ENCODE peak calls at places on chromosomes 4 and X, in six cellular contexts. N is cardiac muscle cell; V is cardiac fibroblast; C is choroid plexus epithelial cell; M is hepatocyte; E is CD8-positive, alpha-beta T cell. O is an unnamed sample.

GRCh38 chr4:48127882-48128394 is 6.1 kb downstream of the TXK start:
- DNase-seq in N (peak), E (peak), M (peak), C (peak), V (peak), O (peak)

GRCh38 chr4:88107406-88108107 is 50.9 kb downstream of the ABCG2 start:
- DNase-seq in E (no peak), N (no peak), V (peak), M (peak), C (peak), O (peak)

GRCh38 chr4:94267037-94267436 is 59.4 kb downstream of the SMARCAD1 start:
- DNase-seq in C (no peak), M (no peak), V (no peak), E (no peak), N (no peak), O (no peak)

GRCh38 chr4:9409793-9410192 is 34.4 kb upstream of the DEFB131A start:
- DNase-seq in V (no peak), E (no peak), C (no peak), M (no peak), N (no peak), O (no peak)

GRCh38 chr4:81523672-81524436 is 52.1 kb upstream of the RASGEF1B start:
- DNase-seq in N (no peak), C (no peak), V (no peak), M (no peak), E (no peak), O (no peak)

GRCh38 chrX:152637649-152638442 is at the start of gene GABRQ:
- DNase-seq in V (peak), N (peak), E (no peak), C (peak), M (peak), O (peak)

GRCh38 chr4:38161208-38162113 is 201.3 kb downstream of the PTTG2 start:
- DNase-seq in E (no peak), N (no peak), M (no peak), V (no peak), C (no peak), O (peak)

GRCh38 chr4:131603705-131604104 is 1545.4 kb upstream of the PCDH10 start:
- DNase-seq in V (no peak), M (no peak), C (no peak), N (no peak), E (no peak), O (no peak)

GRCh38 chr4:139007640-139008039 is 7.9 kb upstream of the NOCT start:
- DNase-seq in C (peak), V (no peak), N (no peak), E (no peak), M (no peak), O (no peak)

GRCh38 chr4:152220201-152220666 is 315.7 kb downstream of the FBXW7 start:
- DNase-seq in N (no peak), V (no peak), E (no peak), C (peak), M (no peak), O (peak)

GRCh38 chr4:176726803-176727202 is 65.9 kb downstream of the VEGFC start:
- DNase-seq in C (peak), E (no peak), V (peak), M (peak), N (peak), O (peak)

GRCh38 chrX:153446636-153446936 is 730 bp upstream of the TREX2 start:
- DNase-seq in E (no peak), N (no peak), M (no peak), C (no peak), V (no peak), O (no peak)

GRCh38 chrX:107710617-107711391 is 64.8 kb downstream of the TSC22D3 start:
- DNase-seq in C (peak), M (peak), E (peak), N (no peak), V (peak), O (peak)

GRCh38 chrX:43277879-43278278 is 378.2 kb upstream of the MAOA start:
- DNase-seq in E (no peak), V (no peak), C (no peak), M (no peak), N (no peak), O (no peak)

GRCh38 chr4:53326535-53326934 is 39.3 kb downstream of the SCFD2 start:
- DNase-seq in N (no peak), V (no peak), M (no peak), E (no peak), C (no peak), O (no peak)

GRCh38 chr4:139511320-139511719 is 44.7 kb downstream of the SETD7 start:
- DNase-seq in N (no peak), C (no peak), E (no peak), V (peak), M (no peak), O (no peak)

GRCh38 chrX:130173190-130173895 is 1.6 kb downstream of the RAB33A start:
- DNase-seq in E (no peak), V (peak), N (no peak), M (no peak), C (peak), O (peak)

GRCh38 chr4:1171306-1172227 is 816 bp downstream of the SPON2 start:
- DNase-seq in N (peak), C (peak), E (peak), M (no peak), V (no peak), O (no peak)

GRCh38 chr4:52594961-52595360 is 64.1 kb downstream of the USP46 start:
- DNase-seq in C (no peak), M (no peak), N (no peak), V (no peak), E (no peak), O (peak)

GRCh38 chrX:10099411-10099810 is 57.4 kb upstream of the CLCN4 start:
- DNase-seq in C (no peak), V (no peak), M (no peak), E (no peak), N (no peak), O (peak)

GRCh38 chrX:1679238-1679637 is 64.4 kb downstream of the ASMT start:
- DNase-seq in V (no peak), C (peak), M (no peak), E (no peak), N (no peak), O (no peak)

GRCh38 chr4:84503495-84504437 is 4.7 kb upstream of the NKX6-1 start:
- DNase-seq in M (peak), C (peak), N (peak), E (no peak), V (peak), O (peak)

GRCh38 chr4:107896158-107896645 is 35.1 kb upstream of the CYP2U1 start:
- DNase-seq in E (no peak), M (peak), N (no peak), V (peak), C (peak), O (peak)

GRCh38 chrX:50768801-50769200 is 45.2 kb downstream of the SHROOM4 start:
- DNase-seq in N (no peak), M (no peak), C (no peak), V (peak), E (no peak), O (no peak)

GRCh38 chrX:51759055-51759454 is 15.8 kb downstream of the GSPT2 start:
- DNase-seq in V (no peak), N (no peak), M (no peak), E (no peak), C (no peak), O (no peak)

GRCh38 chr4:81684357-81684756 is 212.7 kb upstream of the RASGEF1B start:
- DNase-seq in E (no peak), V (no peak), M (no peak), C (no peak), N (no peak), O (no peak)

GRCh38 chr4:86870442-86871069 is 21.4 kb upstream of the SLC10A6 start:
- DNase-seq in N (no peak), M (no peak), E (no peak), C (no peak), V (no peak), O (no peak)

GRCh38 chrX:150573702-150574101 is 5.3 kb downstream of the MTM1 start:
- DNase-seq in V (no peak), C (no peak), M (no peak), E (no peak), N (no peak), O (no peak)
- TF ChIP-seq CTCF in V (no peak), C (no peak), M (no peak), E (no peak), N (no peak), O (no peak)

DNA sequence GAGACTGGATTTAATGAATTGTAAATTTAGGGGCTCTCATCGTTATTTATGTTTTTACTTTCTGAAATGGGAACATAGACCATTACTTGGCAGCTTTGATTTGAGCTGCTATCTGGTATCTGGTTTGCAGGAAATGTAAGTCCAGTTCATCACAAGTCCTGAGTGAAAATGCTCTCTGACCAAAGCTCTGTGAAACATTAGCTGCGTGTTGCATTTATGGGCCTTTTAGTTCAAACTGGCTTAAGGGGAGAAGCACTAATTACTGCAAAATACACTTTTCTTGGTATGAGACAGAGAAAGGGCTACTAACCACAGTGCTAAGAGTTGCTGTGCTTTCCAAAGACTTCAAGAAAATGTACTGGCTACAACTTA is 453 bp downstream of the CC2D2A start:
- DNase-seq in N (no peak), V (peak), E (no peak), M (no peak), C (peak), O (no peak)
- H3K4me3 ChIP-seq in N (peak), V (peak), E (no peak), M (peak), C (peak), O (peak)

DNA sequence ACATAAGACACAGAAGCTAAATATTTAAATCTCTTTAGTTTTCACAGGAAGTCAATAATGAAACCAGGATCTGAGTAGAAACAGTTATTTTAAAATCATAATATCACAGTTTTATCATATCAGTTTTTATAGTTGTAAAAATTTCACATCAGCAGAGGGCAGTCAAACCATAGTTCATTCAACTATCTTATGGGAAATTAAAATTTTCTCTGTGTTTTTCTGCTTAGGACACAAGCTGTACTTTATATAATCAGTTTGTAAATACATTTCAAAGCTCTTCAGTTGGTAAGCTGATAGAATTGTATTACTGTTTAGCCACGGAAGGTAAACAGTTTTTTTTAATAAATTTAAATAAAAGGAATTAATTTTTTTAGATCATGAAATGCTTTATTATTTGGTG is 204.8 kb upstream of the NUDT6 start:
- DNase-seq in E (no peak), M (no peak), V (peak), N (no peak), C (peak), O (peak)
- TF ChIP-seq CTCF in E (no peak), M (peak), V (peak), N (peak), C (peak), O (peak)

DNA sequence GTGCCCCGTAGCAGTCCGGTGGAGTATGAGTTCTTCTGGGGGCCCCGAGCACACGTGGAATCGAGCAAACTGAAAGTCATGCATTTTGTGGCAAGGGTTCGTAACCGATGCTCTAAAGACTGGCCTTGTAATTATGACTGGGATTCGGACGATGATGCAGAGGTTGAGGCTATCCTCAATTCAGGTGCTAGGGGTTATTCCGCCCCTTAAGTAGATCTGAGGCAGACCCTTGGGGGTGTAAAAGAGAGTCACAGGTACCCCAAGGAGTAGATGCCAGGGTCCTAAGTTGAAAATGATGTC is 848 bp downstream of the MAGEH1 start:
- DNase-seq in V (no peak), N (no peak), C (peak), M (no peak), E (no peak), O (no peak)
- H3K4me3 ChIP-seq in V (peak), N (peak), C (peak), M (peak), E (peak), O (peak)

GRCh38 chrX:11786862-11787261 is 28.8 kb downstream of the MSL3 start:
- DNase-seq in C (peak), M (no peak), E (no peak), V (no peak), N (no peak), O (peak)

GRCh38 chrX:11791090-11791489 is 33.1 kb downstream of the MSL3 start:
- DNase-seq in N (no peak), C (no peak), E (no peak), M (no peak), V (no peak), O (no peak)

GRCh38 chrX:11789809-11790208 is 31.8 kb downstream of the MSL3 start:
- DNase-seq in E (no peak), N (no peak), C (no peak), V (no peak), M (no peak), O (no peak)

GRCh38 chrX:11784543-11784942 is 26.5 kb downstream of the MSL3 start:
- DNase-seq in V (no peak), N (no peak), E (no peak), M (no peak), C (no peak), O (no peak)

DNA sequence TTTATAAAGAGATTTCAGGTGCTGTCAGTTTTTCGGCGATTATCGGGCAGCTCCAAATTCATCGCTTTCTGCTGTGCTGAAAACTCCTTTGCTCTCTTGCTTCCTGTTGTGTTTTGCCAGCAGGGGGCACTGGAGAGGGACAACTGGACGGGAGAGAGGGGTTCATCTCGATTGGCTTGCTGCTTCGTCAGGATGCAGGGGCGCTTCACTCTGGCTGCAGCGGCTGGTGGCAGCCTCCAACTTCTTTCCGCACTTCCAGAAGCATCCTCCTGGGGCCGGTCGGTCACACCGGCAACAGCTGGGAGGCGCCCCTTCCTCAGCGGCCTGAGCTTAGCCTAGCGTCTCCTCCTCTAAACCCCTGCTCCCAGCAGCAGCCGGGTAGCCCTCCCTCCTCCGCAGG is 29.5 kb downstream of the MSL3 start:
- DNase-seq in M (peak), E (peak), C (peak), N (peak), V (peak), O (peak)
- TF ChIP-seq CTCF in M (peak), E (peak), C (peak), N (peak), V (peak), O (peak)